ENCODE peak calls at places on chromosome 19, in five cellular contexts. I is cardiac fibroblast, U is LNCaP clone FGC, B is stomach, X is dorsolateral prefrontal cortex. Z is an unnamed sample.

GRCh38 chr19:7488736-7489353 is at the start of gene PEX11G:
- DNase-seq in I (peak), U (no peak), B (peak), X (peak), Z (peak)

GRCh38 chr19:7705387-7706187 is 3.7 kb upstream of the FCER2 start:
- DNase-seq in I (no peak), U (no peak), B (peak), X (no peak), Z (no peak)

GRCh38 chr19:16614941-16615340 is 13.1 kb downstream of the MED26 start:
- DNase-seq in I (no peak), U (no peak), B (no peak), X (no peak), Z (peak)

GRCh38 chr19:15197275-15198005 is 3.4 kb downstream of the NOTCH3 start:
- DNase-seq in I (peak), U (no peak), B (no peak), X (no peak), Z (no peak)

GRCh38 chr19:43078311-43078710 is 4.2 kb downstream of the PSG2 start:
- DNase-seq in I (peak), U (no peak), B (no peak), X (no peak), Z (no peak)

GRCh38 chr19:2260341-2260751 is 4.1 kb upstream of the JSRP1 start:
- DNase-seq in I (no peak), U (no peak), B (no peak), X (no peak), Z (no peak)

GRCh38 chr19:1408300-1409203 is 1.2 kb downstream of the DAZAP1 start:
- DNase-seq in I (peak), U (no peak), B (peak), X (no peak), Z (peak)

GRCh38 chr19:42323473-42323851 is 2.0 kb upstream of the MEGF8 start:
- DNase-seq in I (no peak), U (no peak), B (no peak), X (no peak), Z (no peak)

GRCh38 chr19:2608602-2608922 is 93.9 kb downstream of the GNG7 start:
- DNase-seq in I (no peak), U (no peak), B (no peak), X (no peak), Z (no peak)

GRCh38 chr19:34350161-34350561 is 14.8 kb upstream of the GPI start:
- DNase-seq in I (no peak), U (no peak), B (no peak), X (no peak), Z (no peak)

GRCh38 chr19:45508931-45509691 is 1.8 kb downstream of the VASP start:
- DNase-seq in I (peak), U (no peak), B (peak), X (no peak), Z (peak)

GRCh38 chr19:41872775-41873647 is 4.1 kb upstream of the CD79A start:
- DNase-seq in I (peak), U (peak), B (peak), X (peak), Z (peak)

GRCh38 chr19:1285737-1286360 is at the start of gene EFNA2:
- DNase-seq in I (no peak), U (no peak), B (no peak), X (no peak), Z (no peak)

GRCh38 chr19:33052352-33052972 is 12.2 kb downstream of the RHPN2 start:
- DNase-seq in I (peak), U (no peak), B (peak), X (no peak), Z (no peak)

GRCh38 chr19:3095375-3096191 is 1.4 kb downstream of the GNA11 start:
- DNase-seq in I (peak), U (no peak), B (no peak), X (no peak), Z (peak)

GRCh38 chr19:6092329-6093286 is 17.7 kb downstream of the RFX2 start:
- DNase-seq in I (peak), U (no peak), B (peak), X (no peak), Z (peak)

GRCh38 chr19:2266183-2266993 is 10.2 kb upstream of the JSRP1 start:
- DNase-seq in I (peak), U (no peak), B (peak), X (peak), Z (no peak)

GRCh38 chr19:55283548-55284393 is at the start of gene BRSK1:
- DNase-seq in I (peak), U (no peak), B (peak), X (peak), Z (peak)

GRCh38 chr19:30049844-30050667 is 108.0 kb downstream of the URI1 start:
- DNase-seq in I (no peak), U (no peak), B (no peak), X (no peak), Z (no peak)

GRCh38 chr19:6421075-6422014 is 3.3 kb downstream of the KHSRP start:
- DNase-seq in I (no peak), U (no peak), B (no peak), X (no peak), Z (no peak)

GRCh38 chr19:55341191-55342043 is 1.7 kb downstream of the KMT5C start:
- DNase-seq in I (peak), U (peak), B (peak), X (no peak), Z (peak)

GRCh38 chr19:42280761-42281174 is 11.7 kb downstream of the CIC start:
- DNase-seq in I (no peak), U (no peak), B (no peak), X (no peak), Z (no peak)

GRCh38 chr19:982567-983170 is 1.5 kb upstream of the WDR18 start:
- DNase-seq in I (peak), U (no peak), B (peak), X (peak), Z (peak)

GRCh38 chr19:317710-318508 is 26.7 kb downstream of the MIER2 start:
- DNase-seq in I (no peak), U (no peak), B (peak), X (no peak), Z (no peak)

GRCh38 chr19:925087-925911 is 536 bp upstream of the ARID3A start:
- DNase-seq in I (peak), U (no peak), B (peak), X (peak), Z (peak)

GRCh38 chr19:42443944-42444398 is 1.2 kb upstream of the CXCL17 start:
- DNase-seq in I (no peak), U (no peak), B (peak), X (no peak), Z (no peak)

DNA sequence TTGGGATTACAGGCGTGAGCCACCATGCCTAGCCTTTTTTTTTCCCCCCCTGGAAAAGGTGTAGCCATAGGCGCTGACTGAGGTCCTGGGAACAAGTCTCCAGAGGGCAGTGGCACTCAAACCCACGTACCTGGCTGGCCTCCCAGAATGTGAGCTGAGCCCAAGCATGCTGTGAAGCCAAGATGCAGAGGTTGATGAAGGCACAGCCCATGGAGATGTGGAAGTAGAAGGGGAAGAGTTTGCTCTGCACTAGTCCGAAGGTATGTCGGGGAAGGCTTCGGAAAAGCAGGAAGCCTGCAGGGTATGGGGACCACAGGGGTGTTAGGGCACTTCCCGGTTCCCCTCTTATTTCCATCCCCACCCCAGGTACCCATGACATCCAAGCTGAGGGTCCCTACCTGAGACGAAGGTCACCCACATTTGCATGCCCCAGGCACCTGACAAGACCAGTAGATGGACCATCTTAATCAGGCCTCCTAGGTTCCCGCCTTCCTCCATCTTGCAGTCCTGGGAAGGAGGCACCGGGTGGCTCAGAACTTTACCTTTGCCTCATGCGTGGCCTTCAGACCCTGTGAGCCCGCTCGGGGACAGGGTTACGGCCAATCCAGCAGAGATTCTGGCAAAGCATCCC is 831 bp downstream of the TMEM205 start:
- DNase-seq in I (no peak), U (no peak), B (no peak), X (no peak), Z (no peak)
- TF ChIP-seq CTCF in I (no peak), U (no peak), B (no peak), X (no peak), Z (no peak)

GRCh38 chr19:18440421-18440877 is 2.5 kb upstream of the ISYNA1 start:
- DNase-seq in I (no peak), U (no peak), B (no peak), X (no peak), Z (no peak)
- TF ChIP-seq CTCF in I (peak), U (peak), B (no peak), X (no peak), Z (no peak)

GRCh38 chr19:31364956-31365355 is 15.7 kb upstream of the TSHZ3 start:
- DNase-seq in I (no peak), U (no peak), B (no peak), X (no peak), Z (no peak)
- TF ChIP-seq CTCF in I (no peak), U (no peak), B (no peak), X (no peak), Z (no peak)

GRCh38 chr19:47741544-47742125 is 3.7 kb upstream of the NOP53 start:
- DNase-seq in I (no peak), U (no peak), B (no peak), X (no peak), Z (no peak)

GRCh38 chr19:47749326-47749725 is 4.0 kb downstream of the NOP53 start:
- DNase-seq in I (no peak), U (no peak), B (no peak), X (no peak), Z (no peak)

GRCh38 chr19:47742636-47743035 is 2.7 kb upstream of the NOP53 start:
- DNase-seq in I (peak), U (no peak), B (no peak), X (no peak), Z (no peak)

GRCh38 chr19:47740866-47741519 is 4.4 kb upstream of the NOP53 start:
- DNase-seq in I (no peak), U (no peak), B (no peak), X (no peak), Z (no peak)

DNA sequence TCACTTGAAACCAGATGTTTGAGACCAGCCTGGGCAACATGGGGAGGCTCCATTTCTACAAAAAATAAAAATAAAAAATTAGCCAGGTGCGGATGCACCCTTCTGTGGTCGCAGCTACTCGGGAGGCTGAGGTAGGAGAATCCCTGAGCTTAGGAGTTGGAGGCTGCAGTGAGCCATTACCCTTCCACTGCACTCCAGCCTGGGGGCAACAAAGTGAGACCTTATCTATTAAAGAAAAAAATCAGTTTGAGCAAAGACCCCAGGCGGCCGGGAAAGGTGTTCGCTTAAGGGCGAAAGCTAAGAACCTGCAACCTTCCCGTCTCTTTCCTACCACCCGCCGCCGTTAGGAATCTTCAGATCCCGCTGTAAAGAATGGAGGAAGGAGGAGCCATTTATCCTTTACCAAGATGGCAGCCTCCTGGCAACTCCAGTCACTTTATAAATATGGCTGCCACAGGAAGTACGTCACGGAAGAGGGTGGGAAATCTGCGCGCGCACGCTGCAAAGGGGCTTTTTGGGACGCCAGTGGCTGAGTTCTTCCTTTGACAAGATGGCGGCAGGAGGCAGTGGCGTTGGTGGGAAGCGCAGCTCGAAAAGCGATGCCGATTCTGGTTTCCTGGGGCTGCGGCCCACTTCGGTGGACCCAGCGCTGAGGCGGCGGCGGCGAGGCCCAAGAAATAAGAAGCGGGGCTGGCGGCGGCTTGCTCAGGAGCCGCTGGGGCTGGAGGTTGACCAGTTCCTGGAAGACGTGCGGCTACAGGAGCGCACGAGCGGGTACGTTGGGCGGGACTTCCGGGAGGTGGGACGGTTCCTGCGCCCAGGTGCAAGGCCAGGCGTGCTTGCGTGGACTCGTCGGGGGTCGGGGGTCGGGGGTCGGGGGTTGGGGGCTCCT is at the start of gene NOP53:
- DNase-seq in I (peak), U (peak), B (peak), X (peak), Z (peak)
- TF ChIP-seq CTCF in I (no peak), U (no peak), B (no peak), X (peak), Z (no peak)

GRCh38 chr19:20513179-20513934 is 52.2 kb downstream of the ZNF737 start:
- DNase-seq in I (no peak), U (no peak), B (no peak), X (no peak), Z (no peak)
- TF ChIP-seq CTCF in I (no peak), U (no peak), B (no peak), X (peak), Z (no peak)

GRCh38 chr19:44112802-44113137 is 429 bp upstream of the ZNF225 start:
- DNase-seq in I (no peak), U (no peak), B (no peak), X (no peak), Z (no peak)

GRCh38 chr19:44113784-44114390 is 688 bp downstream of the ZNF225 start:
- DNase-seq in I (no peak), U (no peak), B (no peak), X (no peak), Z (peak)

GRCh38 chr19:44109458-44109857 is 3.7 kb upstream of the ZNF225 start:
- DNase-seq in I (no peak), U (no peak), B (no peak), X (no peak), Z (no peak)

GRCh38 chr19:44111910-44112463 is 1.2 kb upstream of the ZNF225 start:
- DNase-seq in I (peak), U (peak), B (no peak), X (no peak), Z (peak)

DNA sequence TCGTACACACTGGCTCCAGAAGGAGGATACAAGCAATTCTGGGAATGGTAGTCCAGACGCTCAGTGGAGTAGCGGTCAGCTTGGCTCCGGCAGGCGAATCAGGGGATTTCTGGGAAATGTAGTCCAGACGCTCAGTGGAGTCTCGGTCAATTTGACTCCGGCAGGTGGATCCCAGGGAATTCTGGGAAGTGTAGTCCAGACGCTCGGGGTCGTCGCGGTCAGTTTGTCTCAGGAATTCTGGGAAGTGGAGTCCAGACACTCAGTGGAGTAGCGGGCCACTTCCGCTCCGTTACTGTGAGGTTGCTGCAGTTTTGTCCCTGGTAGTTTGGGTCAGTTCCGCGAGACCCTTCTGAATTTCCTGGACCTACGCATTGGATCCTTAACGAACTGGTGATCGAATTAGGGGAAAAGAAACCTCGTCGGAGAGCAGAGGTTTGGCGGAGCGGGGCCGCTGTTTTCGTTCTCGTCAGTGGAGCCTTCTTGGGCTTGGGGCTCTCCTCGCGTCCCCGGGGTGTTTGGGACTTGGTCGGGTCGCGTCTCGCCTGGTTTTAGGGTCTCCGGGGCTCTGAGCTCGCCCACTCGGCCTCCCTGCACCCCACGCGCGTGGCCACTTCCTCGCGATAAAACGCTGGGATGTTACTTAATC is at the start of gene ZNF225:
- DNase-seq in I (peak), U (peak), B (peak), X (peak), Z (peak)
- TF ChIP-seq CTCF in I (no peak), U (no peak), B (no peak), X (peak), Z (no peak)

DNA sequence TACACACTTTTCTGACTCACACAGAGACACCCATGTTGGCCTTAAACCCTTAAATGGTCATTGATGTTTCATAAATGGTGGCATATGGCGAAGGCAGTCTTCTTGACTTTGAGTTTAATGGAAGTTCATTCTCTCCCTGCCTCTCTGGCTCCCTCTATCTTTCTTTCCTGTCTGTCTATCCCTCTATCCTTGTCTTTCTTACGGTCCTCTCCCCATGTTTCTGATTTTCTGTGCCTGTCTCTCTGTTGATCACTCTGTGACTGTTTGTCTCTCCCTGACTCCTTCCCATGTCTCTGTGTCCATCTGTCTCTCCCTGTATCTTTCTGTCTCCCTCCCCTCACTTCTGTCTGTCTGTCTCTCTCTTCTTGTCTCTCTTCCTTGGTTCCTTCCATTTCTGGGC is 43.2 kb upstream of the SHKBP1 start:
- DNase-seq in I (no peak), U (no peak), B (no peak), X (no peak), Z (no peak)
- TF ChIP-seq CTCF in I (peak), U (no peak), B (no peak), X (no peak), Z (no peak)

GRCh38 chr19:40133491-40133890 is 42.7 kb upstream of the ZNF780A start:
- DNase-seq in I (no peak), U (no peak), B (no peak), X (no peak), Z (no peak)

GRCh38 chr19:40134866-40135265 is 44.1 kb upstream of the ZNF780A start:
- DNase-seq in I (no peak), U (no peak), B (no peak), X (no peak), Z (no peak)

GRCh38 chr19:40139533-40140287 is 49.0 kb upstream of the ZNF780A start:
- DNase-seq in I (peak), U (peak), B (no peak), X (no peak), Z (no peak)

GRCh38 chr19:40141546-40141945 is 49.7 kb upstream of the MAP3K10 start:
- DNase-seq in I (no peak), U (no peak), B (no peak), X (no peak), Z (no peak)

GRCh38 chr19:40136818-40137217 is 46.1 kb upstream of the ZNF780A start:
- DNase-seq in I (no peak), U (no peak), B (no peak), X (no peak), Z (no peak)
- TF ChIP-seq CTCF in I (no peak), U (peak), B (no peak), X (no peak), Z (no peak)

GRCh38 chr19:35783469-35784400 is 8.4 kb downstream of the ARHGAP33 start:
- DNase-seq in I (no peak), U (no peak), B (no peak), X (no peak), Z (no peak)
- TF ChIP-seq CTCF in I (no peak), U (no peak), B (no peak), X (no peak), Z (no peak)